ENCODE peak calls at places on chromosomes 6 and 20, in ten cellular contexts. M, U, T, L, Q, C, B, G, K and S are unnamed samples.
A peak's percentile ranks its signal among the peaks of the same experiment; 100 is the strongest.

GRCh38 chr6:45488884-45489283 is 111.2 kb upstream of the SUPT3H start:
- DNase-seq in K (no peak), Q (no peak), U (no peak), B (no peak), C (no peak), T (no peak), G (no peak), M (no peak), L (no peak), S (no peak)

GRCh38 chr20:63893999-63894357 is 948 bp upstream of the DNAJC5 start:
- DNase-seq in T (no peak), G (no peak), U (no peak), K (no peak), Q (no peak), C (peak; percentile 20), B (no peak), M (no peak), L (no peak), S (no peak)

GRCh38 chr20:57043091-57043490 is 223.3 kb downstream of the BMP7 start:
- DNase-seq in B (no peak), C (no peak), T (no peak), U (no peak), M (no peak), G (no peak), Q (peak; percentile 55), K (peak; percentile 1), L (no peak), S (no peak)

GRCh38 chr6:4270001-4270400 is 134.6 kb upstream of the ECI2 start:
- DNase-seq in T (no peak), C (no peak), B (no peak), K (no peak), M (no peak), L (no peak), U (no peak), Q (no peak), G (no peak), S (no peak)

GRCh38 chr20:32977281-32978008 is 26.8 kb downstream of the SUN5 start:
- DNase-seq in K (peak; percentile 41), U (no peak), M (peak; percentile 42), L (no peak), T (no peak), C (no peak), B (no peak), G (no peak), Q (no peak), S (no peak)

GRCh38 chr6:114100421-114100820 is 129.5 kb upstream of the HDAC2 start:
- DNase-seq in L (no peak), B (no peak), T (no peak), M (no peak), U (no peak), C (peak; percentile 26), Q (no peak), K (no peak), G (no peak), S (no peak)

GRCh38 chr6:114181629-114182028 is 161.2 kb downstream of the HS3ST5 start:
- DNase-seq in M (no peak), T (no peak), L (no peak), Q (no peak), B (no peak), U (no peak), C (no peak), K (no peak), G (no peak), S (no peak)

GRCh38 chr6:148311849-148312669 is 30.6 kb upstream of the SASH1 start:
- DNase-seq in M (no peak), L (no peak), Q (no peak), U (peak; percentile 40), B (no peak), T (no peak), C (no peak), K (no peak), G (no peak), S (no peak)

GRCh38 chr6:68779366-68779765 is 144.3 kb downstream of the ADGRB3 start:
- DNase-seq in L (no peak), Q (no peak), T (no peak), G (no peak), B (no peak), C (no peak), M (no peak), K (no peak), U (no peak), S (no peak)

GRCh38 chr20:46543959-46544358 is 6.5 kb downstream of the OCSTAMP start:
- DNase-seq in G (no peak), Q (no peak), B (no peak), T (no peak), C (no peak), L (no peak), K (no peak), U (no peak), M (no peak), S (no peak)

GRCh38 chr6:124868476-124868875 is 93.8 kb upstream of the RNF217 start:
- DNase-seq in Q (no peak), B (no peak), G (no peak), C (no peak), K (no peak), M (no peak), L (no peak), U (no peak), T (no peak), S (no peak)

GRCh38 chr20:36951198-36951976 is at the start of gene SAMHD1:
- DNase-seq in M (peak; percentile 98), T (peak; percentile 81), U (peak; percentile 99), Q (peak; percentile 84), K (peak; percentile 99), G (peak; percentile 95), B (peak; percentile 98), C (peak; percentile 98), L (peak; percentile 97), S (peak; percentile 96)
- TF ChIP-seq CTCF in M (no peak), T (no peak), U (no peak), Q (no peak), K (peak; percentile 9), G (peak; percentile 13), B (no peak), C (peak; percentile 11), L (no peak), S (no peak)

DNA sequence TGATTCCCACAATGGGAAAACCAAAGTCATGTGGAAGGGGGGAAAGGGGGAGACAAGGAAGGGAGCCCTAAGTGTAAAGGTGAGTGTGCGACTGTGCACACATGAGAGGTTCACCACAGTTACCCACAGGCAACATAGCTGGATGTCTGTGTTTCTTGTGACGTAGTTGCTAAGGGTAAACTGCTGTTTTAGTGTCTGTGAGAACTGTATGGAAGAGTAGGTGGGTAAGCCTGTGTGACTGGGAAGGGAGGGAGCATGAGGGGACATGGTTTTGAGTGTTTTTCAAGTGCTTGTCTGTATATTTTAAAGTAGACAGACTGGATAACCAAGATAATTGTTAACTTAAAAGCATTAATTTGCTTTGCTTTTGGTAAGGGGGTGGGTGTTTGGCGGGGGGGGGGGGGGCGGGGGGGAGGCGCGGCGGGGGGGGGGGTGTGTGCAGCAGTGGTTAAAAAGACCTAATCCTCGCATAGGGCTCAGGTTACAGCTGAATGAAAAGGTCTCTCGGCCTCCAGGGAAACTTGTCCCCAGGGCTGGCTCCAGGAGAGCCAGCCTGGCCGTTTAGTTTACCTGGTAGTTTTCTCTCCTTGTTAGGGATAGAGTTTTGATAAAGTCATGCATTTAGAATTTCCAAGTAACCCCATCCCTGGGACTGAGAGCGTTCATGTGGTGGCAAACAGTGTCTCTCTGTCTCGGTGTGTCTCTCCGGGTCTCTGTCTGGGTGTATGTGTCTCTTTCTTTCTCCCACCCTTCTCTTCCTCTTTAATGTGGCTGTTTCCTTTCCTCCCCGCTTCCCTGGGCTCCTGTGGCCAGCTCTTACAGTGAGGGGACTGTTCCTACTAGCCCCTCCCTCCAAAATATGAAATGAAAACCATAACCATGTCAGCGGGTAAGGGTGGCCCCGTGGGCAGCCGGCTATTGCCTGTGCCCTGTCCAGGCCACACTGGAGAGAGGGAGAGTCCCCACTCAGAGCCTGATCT is 3.4 kb downstream of the SCUBE3 start:
- DNase-seq in K (no peak), T (no peak), L (no peak), B (no peak), U (peak; percentile 44), Q (no peak), M (no peak), C (no peak), G (no peak), S (no peak)
- H3K4me3 ChIP-seq in K (no peak overlapping the region), T (no peak overlapping the region), L (peak overlapping the region; percentile 36), B (no peak overlapping the region), U (no peak overlapping the region), Q (no peak overlapping the region), M (no peak overlapping the region), C (no peak overlapping the region), G (no peak overlapping the region), S (no peak overlapping the region)

GRCh38 chr6:13260831-13261230 is 67.5 kb downstream of the TBC1D7 start:
- DNase-seq in M (no peak), B (no peak), Q (no peak), K (no peak), T (no peak), U (no peak), G (no peak), C (no peak), L (no peak), S (no peak)

GRCh38 chr6:13260116-13260598 is 68.2 kb downstream of the TBC1D7 start:
- DNase-seq in T (no peak), Q (no peak), C (no peak), M (no peak), B (no peak), K (no peak), L (no peak), U (no peak), G (no peak), S (no peak)

GRCh38 chr6:13263669-13264068 is 64.7 kb downstream of the TBC1D7 start:
- DNase-seq in B (no peak), L (no peak), C (no peak), M (no peak), K (no peak), Q (no peak), U (no peak), T (no peak), G (no peak), S (no peak)

GRCh38 chr6:13261464-13261994 is 66.8 kb downstream of the TBC1D7 start:
- DNase-seq in C (no peak), B (no peak), G (no peak), U (no peak), M (no peak), K (no peak), L (no peak), T (no peak), Q (no peak), S (no peak)

GRCh38 chr6:13262302-13263006 is 65.9 kb downstream of the TBC1D7 start:
- DNase-seq in U (no peak), C (no peak), T (no peak), Q (no peak), L (no peak), B (no peak), G (no peak), M (no peak), K (no peak), S (no peak)
- H3K27me3 ChIP-seq in U (no peaks in the 10 kb centered on the region), C (no peaks in the 10 kb centered on the region), T (no peaks in the 10 kb centered on the region), Q (no peaks in the 10 kb centered on the region), L (no peaks in the 10 kb centered on the region), B (no peaks in the 10 kb centered on the region), G (no peaks in the 10 kb centered on the region), M (no peaks in the 10 kb centered on the region), K (no peaks in the 10 kb centered on the region), S (no peaks in the 10 kb centered on the region)

DNA sequence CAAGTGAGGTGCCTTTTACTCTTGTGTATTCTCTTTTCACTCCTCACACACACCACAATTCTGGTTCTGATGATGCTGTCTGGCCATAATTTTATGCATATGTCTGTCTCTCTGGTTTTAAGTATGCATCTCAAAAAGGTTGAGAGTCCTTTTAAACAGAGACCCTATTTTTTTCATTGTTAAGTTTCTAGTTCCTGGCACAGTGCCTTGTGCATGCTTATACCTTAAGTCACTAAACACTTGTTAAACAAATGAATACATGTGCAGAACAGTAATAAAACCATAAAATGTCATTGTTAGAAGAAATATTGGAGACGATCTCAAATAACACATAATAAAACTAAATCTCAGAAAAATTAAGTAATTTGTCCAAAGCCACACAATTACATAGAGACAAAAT is 7.9 kb downstream of the ROS1 start:
- DNase-seq in U (no peak), B (no peak), T (no peak), M (no peak), Q (no peak), G (no peak), L (no peak), K (no peak), C (no peak), S (no peak)
- TF ChIP-seq CTCF in U (no peak), B (no peak), T (no peak), M (no peak), Q (no peak), G (no peak), L (no peak), K (no peak), C (no peak), S (no peak)